ENCODE peak calls at places on chromosomes 16 and 17, in seven cellular contexts. B is activated gamma-delta T cell; I is NCI-H510A treated with DMSO at 0.1 percent for 48 hours; Y is activated naive CD4-positive, alpha-beta T cell treated with anti-CD3 and anti-CD28 coated beads, Interleukin-2, amount 10 ng/mL, durations not matched to agents 7 days and 5 days; H is MCF 10A; L is GM13976; P is uterus. K is an unnamed sample.

GRCh38 chr17:58006563-58006923 is 503 bp downstream of the SRSF1 start:
- DNase-seq in Y (no peak), P (peak), I (peak), B (no peak), L (peak), H (peak), K (no peak)

GRCh38 chr16:86063696-86064405 is 164.9 kb downstream of the IRF8 start:
- DNase-seq in Y (peak), L (no peak), I (no peak), H (no peak), P (no peak), B (no peak), K (no peak)

GRCh38 chr17:15944720-15945492 is at the start of gene ADORA2B:
- DNase-seq in I (peak), L (peak), Y (peak), H (peak), B (no peak), P (no peak), K (peak)

GRCh38 chr17:7853693-7854043 is 1.2 kb upstream of the TMEM88 start:
- DNase-seq in P (peak), L (no peak), H (no peak), B (no peak), Y (no peak), I (no peak), K (no peak)

GRCh38 chr17:61809816-61810392 is 53.4 kb downstream of the BRIP1 start:
- DNase-seq in I (peak), B (no peak), L (no peak), Y (no peak), P (no peak), H (peak), K (no peak)

GRCh38 chr17:3796110-3796821 is 4.7 kb downstream of the ITGAE start:
- DNase-seq in I (no peak), H (no peak), P (no peak), Y (peak), L (peak), B (peak), K (no peak)

GRCh38 chr16:68917541-68917940 is 74.2 kb downstream of the TANGO6 start:
- DNase-seq in L (no peak), H (no peak), P (no peak), B (no peak), I (no peak), Y (no peak), K (no peak)

GRCh38 chr17:60964160-60964559 is 286.5 kb downstream of the BCAS3 start:
- DNase-seq in L (no peak), Y (no peak), H (no peak), I (no peak), P (no peak), B (no peak), K (no peak)

GRCh38 chr16:77679901-77680300 is 42.4 kb upstream of the NUDT7 start:
- DNase-seq in I (no peak), P (no peak), L (no peak), Y (no peak), B (no peak), H (no peak), K (no peak)

GRCh38 chr17:57271821-57272220 is 15.5 kb downstream of the MSI2 start:
- DNase-seq in B (no peak), H (no peak), I (no peak), L (no peak), P (no peak), Y (no peak), K (no peak)

GRCh38 chr17:44655983-44656700 is at the start of gene MEIOC:
- DNase-seq in H (no peak), Y (peak), I (peak), P (no peak), L (peak), B (no peak), K (no peak)

GRCh38 chr16:9852003-9852402 is 330.2 kb downstream of the GRIN2A start:
- DNase-seq in B (no peak), I (no peak), L (no peak), Y (no peak), P (no peak), H (no peak), K (no peak)

GRCh38 chr17:28268610-28269313 is 50.2 kb upstream of the TMEM97 start:
- DNase-seq in P (no peak), H (no peak), Y (no peak), L (no peak), I (no peak), B (no peak), K (no peak)

GRCh38 chr17:29565643-29566472 is 979 bp downstream of the ABHD15 start:
- DNase-seq in B (peak), I (peak), Y (peak), P (no peak), H (no peak), L (peak), K (peak)

GRCh38 chr17:21285164-21286065 is 904 bp downstream of the MAP2K3 start:
- DNase-seq in B (no peak), Y (no peak), H (peak), P (no peak), L (peak), I (peak), K (no peak)

GRCh38 chr17:46061435-46061834 is 62.4 kb downstream of the STH start:
- DNase-seq in H (peak), P (no peak), L (no peak), B (no peak), I (peak), Y (no peak), K (no peak)

GRCh38 chr16:4283939-4284338 is 11.1 kb upstream of the TFAP4 start:
- DNase-seq in Y (no peak), B (no peak), H (peak), L (no peak), P (no peak), I (no peak), K (no peak)

GRCh38 chr17:8846768-8847211 is 20.7 kb downstream of the PIK3R6 start:
- DNase-seq in B (no peak), Y (no peak), L (no peak), P (no peak), H (peak), I (no peak), K (peak)

GRCh38 chr17:79992657-79993389 is 42.8 kb downstream of the TBC1D16 start:
- DNase-seq in Y (no peak), I (peak), H (no peak), L (no peak), B (no peak), P (no peak), K (no peak)

GRCh38 chr16:25580071-25580470 is 111.7 kb upstream of the HS3ST4 start:
- DNase-seq in H (no peak), L (no peak), P (no peak), I (peak), B (no peak), Y (no peak), K (no peak)

GRCh38 chr17:28684963-28685362 is 23.0 kb downstream of the SUPT6H start:
- DNase-seq in L (no peak), H (peak), B (no peak), I (no peak), P (peak), Y (no peak), K (no peak)

GRCh38 chr17:46193246-46193625 is at the start of gene KANSL1:
- DNase-seq in I (peak), B (peak), Y (peak), P (peak), L (peak), H (peak), K (peak)

GRCh38 chr17:12680407-12680897 is 14.8 kb downstream of the MYOCD start:
- DNase-seq in B (no peak), L (no peak), P (no peak), H (no peak), I (no peak), Y (no peak), K (no peak)

GRCh38 chr16:19384656-19385055 is 33.0 kb upstream of the TMC5 start:
- DNase-seq in P (no peak), L (no peak), B (no peak), I (peak), H (peak), Y (no peak), K (peak)

GRCh38 chr17:70521821-70522256 is 352.5 kb downstream of the KCNJ2 start:
- DNase-seq in P (no peak), L (no peak), H (peak), B (no peak), I (peak), Y (no peak), K (no peak)

GRCh38 chr16:84905965-84906460 is 86.2 kb downstream of the CRISPLD2 start:
- DNase-seq in L (no peak), H (no peak), B (no peak), I (no peak), P (no peak), Y (no peak), K (no peak)

GRCh38 chr16:57632568-57632967 is 4.1 kb downstream of the ADGRG1 start:
- DNase-seq in H (no peak), B (no peak), I (no peak), Y (no peak), P (no peak), L (no peak), K (no peak)

GRCh38 chr16:30794634-30795033 is 7.6 kb upstream of the ZNF629 start:
- DNase-seq in H (no peak), B (no peak), L (no peak), P (no peak), I (no peak), Y (no peak), K (no peak)

GRCh38 chr17:57739402-57740224 is 5.5 kb downstream of the CCDC182 start:
- DNase-seq in B (no peak), P (no peak), I (peak), Y (no peak), H (peak), L (peak), K (no peak)

GRCh38 chr17:10792156-10792555 is 11.7 kb downstream of the TMEM238L start:
- DNase-seq in L (no peak), P (no peak), B (no peak), I (no peak), H (no peak), Y (no peak), K (no peak)

GRCh38 chr17:292531-293382 is 59.9 kb downstream of the RPH3AL start:
- DNase-seq in L (no peak), B (no peak), P (no peak), I (no peak), Y (peak), H (no peak), K (no peak)

GRCh38 chr17:1312261-1312870 is 32.9 kb downstream of the TRARG1 start:
- DNase-seq in B (no peak), P (no peak), I (no peak), L (no peak), Y (peak), H (no peak), K (no peak)

GRCh38 chr16:86626966-86627365 is 48.6 kb downstream of the FOXL1 start:
- DNase-seq in Y (no peak), B (no peak), I (no peak), H (no peak), L (no peak), P (no peak), K (no peak)

GRCh38 chr16:25014500-25015147 is 545 bp downstream of the ARHGAP17 start:
- DNase-seq in Y (peak), L (no peak), B (no peak), P (peak), I (peak), H (peak), K (no peak)

GRCh38 chr17:78988152-78988551 is 8.4 kb upstream of the LGALS3BP start:
- DNase-seq in Y (no peak), L (no peak), H (no peak), P (no peak), B (no peak), I (no peak), K (no peak)

K was measured in 8988T.